ENCODE peak calls at places on chromosomes 4 and X, in ten cellular contexts. One of them, this sample, is unnamed. For H3K4me1 and H3K27me3, the result is how much of the 10 kb centered on the place peaks cover.

GRCh38 chrX:3811331-3812311 is 98.2 kb upstream of the PRKX start:
- DNase-seq in cardiac muscle cell: peak
- DNase-seq in transverse colon: peak
- DNase-seq in mesenchymal stem cell: peak
- DNase-seq in tibial nerve: no peak
- DNase-seq in right lobe of liver: no peak
- DNase-seq in endodermal cell: peak
- DNase-seq in esophagus squamous epithelium: no peak
- DNase-seq in heart right ventricle: peak
- DNase-seq in right atrium auricular region: no peak
- DNase-seq in this sample: peak

GRCh38 chr4:138595731-138596465 is 353.7 kb upstream of the SLC7A11 start:
- DNase-seq in right atrium auricular region: no peak
- DNase-seq in tibial nerve: no peak
- DNase-seq in transverse colon: no peak
- DNase-seq in cardiac muscle cell: peak
- DNase-seq in right lobe of liver: no peak
- DNase-seq in heart right ventricle: peak
- DNase-seq in esophagus squamous epithelium: no peak
- DNase-seq in mesenchymal stem cell: no peak
- DNase-seq in endodermal cell: no peak
- DNase-seq in this sample: no peak

GRCh38 chr4:172962564-172963353 is 205.9 kb upstream of the GALNT7 start:
- DNase-seq in mesenchymal stem cell: peak
- DNase-seq in tibial nerve: no peak
- DNase-seq in right atrium auricular region: no peak
- DNase-seq in transverse colon: peak
- DNase-seq in endodermal cell: no peak
- DNase-seq in cardiac muscle cell: no peak
- DNase-seq in right lobe of liver: no peak
- DNase-seq in esophagus squamous epithelium: no peak
- DNase-seq in heart right ventricle: no peak
- DNase-seq in this sample: no peak

GRCh38 chrX:115423091-115423490 is 133.6 kb downstream of the LUZP4 start:
- DNase-seq in mesenchymal stem cell: no peak
- DNase-seq in right lobe of liver: no peak
- DNase-seq in tibial nerve: no peak
- DNase-seq in cardiac muscle cell: no peak
- DNase-seq in esophagus squamous epithelium: no peak
- DNase-seq in transverse colon: no peak
- DNase-seq in heart right ventricle: no peak
- DNase-seq in right atrium auricular region: no peak
- DNase-seq in endodermal cell: no peak
- DNase-seq in this sample: no peak

GRCh38 chr4:121819216-121819980 is 4.3 kb downstream of the CCNA2 start:
- DNase-seq in tibial nerve: no peak
- DNase-seq in mesenchymal stem cell: peak
- DNase-seq in cardiac muscle cell: peak
- DNase-seq in right atrium auricular region: no peak
- DNase-seq in transverse colon: no peak
- DNase-seq in esophagus squamous epithelium: no peak
- DNase-seq in heart right ventricle: no peak
- DNase-seq in endodermal cell: no peak
- DNase-seq in right lobe of liver: no peak
- DNase-seq in this sample: no peak

GRCh38 chr4:126736133-126736518 is 896.6 kb upstream of the INTU start:
- DNase-seq in mesenchymal stem cell: no peak
- DNase-seq in tibial nerve: no peak
- DNase-seq in endodermal cell: no peak
- DNase-seq in right atrium auricular region: no peak
- DNase-seq in transverse colon: no peak
- DNase-seq in esophagus squamous epithelium: no peak
- DNase-seq in cardiac muscle cell: no peak
- DNase-seq in right lobe of liver: no peak
- DNase-seq in heart right ventricle: no peak
- DNase-seq in this sample: no peak

GRCh38 chrX:85516131-85516530 is 136.7 kb upstream of the POF1B start:
- DNase-seq in esophagus squamous epithelium: no peak
- DNase-seq in right lobe of liver: no peak
- DNase-seq in right atrium auricular region: no peak
- DNase-seq in cardiac muscle cell: no peak
- DNase-seq in transverse colon: no peak
- DNase-seq in heart right ventricle: no peak
- DNase-seq in tibial nerve: no peak
- DNase-seq in mesenchymal stem cell: no peak
- DNase-seq in endodermal cell: no peak
- DNase-seq in this sample: no peak

GRCh38 chrX:56804867-56805266 is 75.8 kb downstream of the NBDY start:
- DNase-seq in heart right ventricle: no peak
- DNase-seq in esophagus squamous epithelium: no peak
- DNase-seq in mesenchymal stem cell: no peak
- DNase-seq in cardiac muscle cell: no peak
- DNase-seq in right atrium auricular region: no peak
- DNase-seq in right lobe of liver: no peak
- DNase-seq in endodermal cell: peak
- DNase-seq in tibial nerve: no peak
- DNase-seq in transverse colon: no peak
- DNase-seq in this sample: no peak

GRCh38 chr4:24328300-24328699 is 256.1 kb downstream of the DHX15 start:
- DNase-seq in tibial nerve: no peak
- DNase-seq in heart right ventricle: no peak
- DNase-seq in cardiac muscle cell: no peak
- DNase-seq in endodermal cell: no peak
- DNase-seq in mesenchymal stem cell: no peak
- DNase-seq in right atrium auricular region: no peak
- DNase-seq in transverse colon: no peak
- DNase-seq in right lobe of liver: no peak
- DNase-seq in esophagus squamous epithelium: no peak
- DNase-seq in this sample: no peak

DNA sequence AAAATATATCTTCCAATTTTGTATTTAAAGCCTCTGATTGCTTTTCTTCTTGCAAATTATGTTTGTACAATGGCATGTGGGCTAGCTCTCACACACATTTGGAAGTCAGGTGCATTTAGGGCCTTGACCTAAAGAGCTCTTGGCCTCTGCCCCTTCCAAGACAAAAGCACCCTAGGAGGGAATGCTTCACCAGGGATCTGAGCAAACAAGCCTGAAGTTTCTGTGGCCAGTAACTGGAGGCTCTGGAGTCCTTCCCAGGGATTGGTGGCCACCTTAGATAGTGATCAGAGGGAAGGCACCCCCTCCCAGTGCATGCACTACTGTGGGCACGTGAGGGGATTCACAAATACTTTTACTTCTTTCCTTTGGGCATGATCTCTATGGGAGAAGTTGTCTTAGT is 60.3 kb upstream of the DIPK2B start:
- DNase-seq in endodermal cell: no peak
- DNase-seq in transverse colon: no peak
- DNase-seq in heart right ventricle: no peak
- DNase-seq in right atrium auricular region: no peak
- DNase-seq in right lobe of liver: no peak
- DNase-seq in tibial nerve: no peak
- DNase-seq in esophagus squamous epithelium: no peak
- DNase-seq in mesenchymal stem cell: no peak
- DNase-seq in cardiac muscle cell: no peak
- DNase-seq in this sample: no peak
- H3K4me1 ChIP-seq in endodermal cell: under half
- H3K4me1 ChIP-seq in transverse colon: under half
- H3K4me1 ChIP-seq in heart right ventricle: under half
- H3K4me1 ChIP-seq in right atrium auricular region: under half
- H3K4me1 ChIP-seq in right lobe of liver: under half
- H3K4me1 ChIP-seq in tibial nerve: under half
- H3K4me1 ChIP-seq in esophagus squamous epithelium: under half
- H3K4me1 ChIP-seq in mesenchymal stem cell: under half
- H3K4me1 ChIP-seq in cardiac muscle cell: under half
- H3K4me1 ChIP-seq in this sample: under half

GRCh38 chr4:87978656-87979055 is 3.1 kb downstream of the SPP1 start:
- DNase-seq in esophagus squamous epithelium: no peak
- DNase-seq in mesenchymal stem cell: peak
- DNase-seq in transverse colon: no peak
- DNase-seq in endodermal cell: no peak
- DNase-seq in tibial nerve: no peak
- DNase-seq in right atrium auricular region: no peak
- DNase-seq in right lobe of liver: no peak
- DNase-seq in heart right ventricle: no peak
- DNase-seq in cardiac muscle cell: no peak
- DNase-seq in this sample: no peak

GRCh38 chr4:87977521-87978278 is 2.2 kb downstream of the SPP1 start:
- DNase-seq in esophagus squamous epithelium: no peak
- DNase-seq in heart right ventricle: no peak
- DNase-seq in right lobe of liver: no peak
- DNase-seq in mesenchymal stem cell: no peak
- DNase-seq in transverse colon: no peak
- DNase-seq in cardiac muscle cell: no peak
- DNase-seq in tibial nerve: no peak
- DNase-seq in right atrium auricular region: no peak
- DNase-seq in endodermal cell: no peak
- DNase-seq in this sample: no peak

GRCh38 chr4:87973283-87974169 is 2.0 kb upstream of the SPP1 start:
- DNase-seq in transverse colon: peak
- DNase-seq in esophagus squamous epithelium: no peak
- DNase-seq in tibial nerve: no peak
- DNase-seq in mesenchymal stem cell: peak
- DNase-seq in heart right ventricle: peak
- DNase-seq in right lobe of liver: peak
- DNase-seq in cardiac muscle cell: peak
- DNase-seq in right atrium auricular region: no peak
- DNase-seq in endodermal cell: peak
- DNase-seq in this sample: peak

GRCh38 chr4:87974856-87975462 is 555 bp upstream of the SPP1 start:
- DNase-seq in heart right ventricle: no peak
- DNase-seq in tibial nerve: no peak
- DNase-seq in right lobe of liver: peak
- DNase-seq in endodermal cell: peak
- DNase-seq in transverse colon: no peak
- DNase-seq in cardiac muscle cell: no peak
- DNase-seq in right atrium auricular region: no peak
- DNase-seq in mesenchymal stem cell: peak
- DNase-seq in esophagus squamous epithelium: no peak
- DNase-seq in this sample: no peak

DNA sequence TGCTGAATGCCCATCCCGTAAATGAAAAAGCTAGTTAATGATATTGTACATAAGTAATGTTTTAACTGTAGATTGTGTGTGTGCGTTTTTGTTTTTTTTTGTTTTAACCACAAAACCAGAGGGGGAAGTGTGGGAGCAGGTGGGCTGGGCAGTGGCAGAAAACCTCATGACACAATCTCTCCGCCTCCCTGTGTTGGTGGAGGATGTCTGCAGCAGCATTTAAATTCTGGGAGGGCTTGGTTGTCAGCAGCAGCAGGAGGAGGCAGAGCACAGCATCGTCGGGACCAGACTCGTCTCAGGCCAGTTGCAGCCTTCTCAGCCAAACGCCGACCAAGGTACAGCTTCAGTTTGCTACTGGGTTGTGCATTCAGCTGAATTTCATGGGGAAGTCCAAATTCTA is at the start of gene SPP1:
- DNase-seq in esophagus squamous epithelium: no peak
- DNase-seq in right lobe of liver: no peak
- DNase-seq in mesenchymal stem cell: peak
- DNase-seq in tibial nerve: no peak
- DNase-seq in right atrium auricular region: no peak
- DNase-seq in cardiac muscle cell: peak
- DNase-seq in heart right ventricle: no peak
- DNase-seq in transverse colon: no peak
- DNase-seq in endodermal cell: peak
- DNase-seq in this sample: peak
- H3K4me3 ChIP-seq in esophagus squamous epithelium: no peak
- H3K4me3 ChIP-seq in right lobe of liver: no peak
- H3K4me3 ChIP-seq in mesenchymal stem cell: peak
- H3K4me3 ChIP-seq in tibial nerve: no peak
- H3K4me3 ChIP-seq in right atrium auricular region: no peak
- H3K4me3 ChIP-seq in cardiac muscle cell: no peak
- H3K4me3 ChIP-seq in heart right ventricle: no peak
- H3K4me3 ChIP-seq in transverse colon: no peak
- H3K4me3 ChIP-seq in endodermal cell: no peak
- H3K4me3 ChIP-seq in this sample: no peak

GRCh38 chr4:54092405-54092759 is 7.6 kb upstream of the GSX2 start:
- DNase-seq in heart right ventricle: no peak
- DNase-seq in mesenchymal stem cell: no peak
- DNase-seq in tibial nerve: no peak
- DNase-seq in right atrium auricular region: no peak
- DNase-seq in endodermal cell: no peak
- DNase-seq in cardiac muscle cell: no peak
- DNase-seq in right lobe of liver: no peak
- DNase-seq in esophagus squamous epithelium: no peak
- DNase-seq in transverse colon: no peak
- DNase-seq in this sample: no peak
- H3K27me3 ChIP-seq in heart right ventricle: half or more
- H3K27me3 ChIP-seq in mesenchymal stem cell: half or more
- H3K27me3 ChIP-seq in tibial nerve: half or more
- H3K27me3 ChIP-seq in right atrium auricular region: under half
- H3K27me3 ChIP-seq in endodermal cell: half or more
- H3K27me3 ChIP-seq in cardiac muscle cell: half or more
- H3K27me3 ChIP-seq in right lobe of liver: under half
- H3K27me3 ChIP-seq in esophagus squamous epithelium: under half
- H3K27me3 ChIP-seq in transverse colon: half or more
- H3K27me3 ChIP-seq in this sample: under half

GRCh38 chr4:42636591-42636990 is 20.3 kb downstream of the ATP8A1 start:
- DNase-seq in transverse colon: no peak
- DNase-seq in heart right ventricle: no peak
- DNase-seq in endodermal cell: no peak
- DNase-seq in tibial nerve: no peak
- DNase-seq in right lobe of liver: no peak
- DNase-seq in cardiac muscle cell: no peak
- DNase-seq in esophagus squamous epithelium: no peak
- DNase-seq in right atrium auricular region: no peak
- DNase-seq in mesenchymal stem cell: no peak
- DNase-seq in this sample: peak
- H3K4me1 ChIP-seq in transverse colon: under half
- H3K4me1 ChIP-seq in heart right ventricle: under half
- H3K4me1 ChIP-seq in endodermal cell: under half
- H3K4me1 ChIP-seq in tibial nerve: under half
- H3K4me1 ChIP-seq in right lobe of liver: under half
- H3K4me1 ChIP-seq in cardiac muscle cell: under half
- H3K4me1 ChIP-seq in esophagus squamous epithelium: under half
- H3K4me1 ChIP-seq in right atrium auricular region: under half
- H3K4me1 ChIP-seq in mesenchymal stem cell: under half
- H3K4me1 ChIP-seq in this sample: under half

GRCh38 chrX:107935664-107936433 is 46.3 kb downstream of the TEX13B start:
- DNase-seq in endodermal cell: peak
- DNase-seq in transverse colon: no peak
- DNase-seq in esophagus squamous epithelium: no peak
- DNase-seq in cardiac muscle cell: peak
- DNase-seq in right lobe of liver: no peak
- DNase-seq in tibial nerve: no peak
- DNase-seq in heart right ventricle: peak
- DNase-seq in right atrium auricular region: no peak
- DNase-seq in mesenchymal stem cell: peak
- DNase-seq in this sample: no peak
- H3K4me3 ChIP-seq in endodermal cell: no peak
- H3K4me3 ChIP-seq in transverse colon: no peak
- H3K4me3 ChIP-seq in esophagus squamous epithelium: peak
- H3K4me3 ChIP-seq in cardiac muscle cell: peak
- H3K4me3 ChIP-seq in right lobe of liver: no peak
- H3K4me3 ChIP-seq in tibial nerve: no peak
- H3K4me3 ChIP-seq in heart right ventricle: no peak
- H3K4me3 ChIP-seq in right atrium auricular region: no peak
- H3K4me3 ChIP-seq in mesenchymal stem cell: peak
- H3K4me3 ChIP-seq in this sample: no peak

This sample was measured in BE2C.